ENCODE peak calls at places on chromosomes 6 and 20, in four cellular contexts. G is stimulated activated naive CD8-positive, alpha-beta T cell treated with anti-CD3 and anti-CD28 coated beads, Interleukin-15, Interleukin-2, amounts not matched to agents 100 U/mL and 50 U/mL, for 24 hours; S is T-helper 2 cell; C is NCI-H2171 treated with DMSO at 0.1 percent for 48 hours. Y is an unnamed sample.

GRCh38 chr6:46648869-46649488 is 3.6 kb downstream of the CYP39A1 start:
- DNase-seq in S (no peak), G (no peak), C (peak; percentile 4), Y (no peak)

GRCh38 chr6:145428656-145429173 is 306.6 kb downstream of the EPM2A start:
- DNase-seq in G (no peak), C (peak; percentile 70), S (no peak), Y (no peak)

GRCh38 chr6:57117801-57118200 is 27.8 kb downstream of the ZNF451 start:
- DNase-seq in C (no peak), G (no peak), S (no peak), Y (no peak)

GRCh38 chr6:12841619-12842018 is 125.1 kb downstream of the PHACTR1 start:
- DNase-seq in S (no peak), C (no peak), G (no peak), Y (no peak)

GRCh38 chr20:4455301-4455701 is 266.4 kb upstream of the PRND start:
- DNase-seq in C (no peak), G (no peak), S (no peak), Y (no peak)

GRCh38 chr6:89242574-89243330 is 25.6 kb upstream of the GABRR1 start:
- DNase-seq in S (no peak), G (no peak), C (peak; percentile 52), Y (peak; percentile 39)

GRCh38 chr20:49578436-49578835 is 10.5 kb upstream of the PTGIS start:
- DNase-seq in S (no peak), C (no peak), G (peak; percentile 1), Y (no peak)

GRCh38 chr6:104252276-104252675 is 607.4 kb downstream of the HACE1 start:
- DNase-seq in C (no peak), S (no peak), G (no peak), Y (no peak)

GRCh38 chr6:159170999-159171712 is 2.0 kb downstream of the FNDC1 start:
- DNase-seq in S (no peak), G (no peak), C (no peak), Y (no peak)

GRCh38 chr20:56440346-56441007 is 27.9 kb upstream of the RTF2 start:
- DNase-seq in S (peak; percentile 54), G (peak; percentile 74), C (no peak), Y (no peak)

GRCh38 chr6:111105578-111105977 is 18.3 kb downstream of the SLC16A10 start:
- DNase-seq in G (peak; percentile 41), C (no peak), S (no peak), Y (no peak)

GRCh38 chr6:37625591-37626374 is 71.9 kb downstream of the MDGA1 start:
- DNase-seq in C (no peak), S (no peak), G (no peak), Y (no peak)

GRCh38 chr6:125986956-125987617 is 747 bp downstream of the TRMT11 start:
- DNase-seq in C (peak; percentile 55), S (no peak), G (no peak), Y (peak; percentile 20)

GRCh38 chr6:63493557-63493956 is 78.7 kb upstream of the LOC128125822 start:
- DNase-seq in G (no peak), C (no peak), S (no peak), Y (no peak)

GRCh38 chr6:9197726-9198125 is 762.4 kb upstream of the SLC35B3 start:
- DNase-seq in S (no peak), C (no peak), G (no peak), Y (no peak)

GRCh38 chr6:14743126-14743464 is 502.8 kb upstream of the JARID2 start:
- DNase-seq in C (no peak), S (no peak), G (no peak), Y (no peak)

GRCh38 chr6:82783587-82784253 is 281.9 kb downstream of the UBE3D start:
- DNase-seq in G (no peak), C (no peak), S (no peak), Y (peak; percentile 10)

GRCh38 chr6:137823826-137824501 is 43.1 kb upstream of the TNFAIP3 start:
- DNase-seq in G (peak; percentile 78), S (peak; percentile 89), C (peak; percentile 83), Y (peak; percentile 64)

GRCh38 chr6:26020983-26021349 is 58.4 kb downstream of the TRIM38 start:
- DNase-seq in C (no peak), G (peak; percentile 65), S (peak; percentile 33), Y (peak; percentile 79)

GRCh38 chr6:87682310-87682709 is 19.7 kb downstream of the AKIRIN2 start:
- DNase-seq in S (no peak), G (no peak), C (no peak), Y (no peak)

GRCh38 chr6:107488875-107489635 is 862 bp upstream of the SOBP start:
- DNase-seq in G (peak; percentile 30), S (peak; percentile 4), C (peak; percentile 62), Y (peak; percentile 32)

GRCh38 chr6:36150283-36150682 is 20.0 kb downstream of the MAPK13 start:
- DNase-seq in C (no peak), G (no peak), S (no peak), Y (no peak)

GRCh38 chr20:6632187-6632586 is 135.3 kb upstream of the BMP2 start:
- DNase-seq in S (no peak), G (no peak), C (peak; percentile 65), Y (no peak)

GRCh38 chr6:54361188-54361587 is 52.9 kb downstream of the TINAG start:
- DNase-seq in S (no peak), C (no peak), G (no peak), Y (no peak)

GRCh38 chr6:170172825-170173231 is 118.0 kb downstream of the DLL1 start:
- DNase-seq in G (no peak), C (no peak), S (no peak), Y (no peak)

GRCh38 chr6:18367371-18367770 is 19.8 kb upstream of the RNF144B start:
- DNase-seq in S (no peak), G (no peak), C (no peak), Y (no peak)

GRCh38 chr20:37543828-37544227 is 16.2 kb upstream of the BLCAP start:
- DNase-seq in S (no peak), C (no peak), G (no peak), Y (no peak)

GRCh38 chr6:28982476-28983266 is 22.4 kb downstream of the ZNF311 start:
- DNase-seq in C (no peak), G (no peak), S (no peak), Y (peak; percentile 52)

GRCh38 chr20:4613718-4614620 is 107.7 kb upstream of the PRND start:
- DNase-seq in C (peak; percentile 82), S (peak; percentile 49), G (peak; percentile 63), Y (peak; percentile 25)

GRCh38 chr20:57774111-57774880 is 64.5 kb upstream of the PMEPA1 start:
- DNase-seq in G (no peak), S (no peak), C (no peak), Y (no peak)

GRCh38 chr20:52493177-52493711 is 301.7 kb upstream of the ZFP64 start:
- DNase-seq in S (no peak), C (peak; percentile 21), G (peak; percentile 8), Y (no peak)

GRCh38 chr6:108831104-108831503 is 17.1 kb upstream of the ARMC2 start:
- DNase-seq in G (no peak), S (no peak), C (no peak), Y (no peak)

GRCh38 chr6:165849539-165850430 is 186.7 kb upstream of the PDE10A start:
- DNase-seq in C (no peak), S (no peak), G (no peak), Y (no peak)

GRCh38 chr6:151808331-151809241 is 1.1 kb downstream of the ESR1 start:
- DNase-seq in S (no peak), C (no peak), G (no peak), Y (no peak)

GRCh38 chr6:35477551-35478179 is 9.5 kb downstream of the RPL10A start:
- DNase-seq in C (peak; percentile 63), G (no peak), S (no peak), Y (no peak)

GRCh38 chr6:25094726-25095125 is 159.0 kb upstream of the RIPOR2 start:
- DNase-seq in G (no peak), S (no peak), C (no peak), Y (no peak)

GRCh38 chr6:135505222-135505621 is 7.7 kb upstream of the AHI1 start:
- DNase-seq in C (no peak), G (no peak), S (no peak), Y (no peak)

GRCh38 chr6:24927234-24927955 is 8.4 kb downstream of the RIPOR2 start:
- DNase-seq in C (no peak), S (peak; percentile 27), G (no peak), Y (no peak)

GRCh38 chr20:43404880-43405279 is 52.8 kb upstream of the SRSF6 start:
- DNase-seq in C (no peak), G (peak; percentile 54), S (no peak), Y (peak; percentile 46)

Y was measured in K562.